ENCODE peak calls at places on chromosomes 1 and 21, in ten cellular contexts. Y, O, X, E, U, T, G, I, F and J are unnamed samples.

GRCh38 chr1:220498188-220498587 is 29.7 kb upstream of the MARK1 start:
- DNase-seq in Y (no peak), O (no peak), X (no peak), E (no peak), U (no peak), T (no peak), G (no peak), I (no peak), F (no peak), J (no peak)

GRCh38 chr1:226628624-226629155 is 80.1 kb downstream of the STUM start:
- DNase-seq in Y (no peak), O (no peak), X (no peak), E (no peak), U (no peak), T (no peak), G (no peak), I (no peak), F (no peak), J (no peak)

GRCh38 chr1:200906491-200906890 is 11.8 kb downstream of the INAVA start:
- DNase-seq in Y (no peak), O (no peak), X (no peak), E (no peak), U (no peak), T (no peak), G (no peak), I (no peak), F (no peak), J (no peak)

GRCh38 chr1:71046891-71047634 is 553 bp downstream of the PTGER3 start:
- DNase-seq in Y (peak; percentile 13), O (no peak), X (no peak), E (no peak), U (no peak), T (peak; percentile 33), G (no peak), I (no peak), F (peak; percentile 31), J (no peak)

GRCh38 chr1:53771648-53772047 is 32.7 kb upstream of the GLIS1 start:
- DNase-seq in Y (no peak), O (no peak), X (no peak), E (no peak), U (no peak), T (no peak), G (no peak), I (peak; percentile 81), F (peak; percentile 61), J (no peak)

GRCh38 chr1:233327938-233328660 is 575 bp downstream of the MAP3K21 start:
- DNase-seq in Y (peak; percentile 19), O (no peak), X (peak; percentile 49), E (no peak), U (peak; percentile 46), T (peak; percentile 20), G (no peak), I (no peak), F (peak; percentile 22), J (peak; percentile 16)

GRCh38 chr1:167331650-167332049 is 111.0 kb downstream of the POU2F1 start:
- DNase-seq in Y (no peak), O (no peak), X (no peak), E (no peak), U (no peak), T (no peak), G (no peak), I (no peak), F (no peak), J (no peak)

GRCh38 chr1:67735806-67736627 is 51.0 kb downstream of the GADD45A start:
- DNase-seq in Y (peak; percentile 73), O (no peak), X (no peak), E (peak; percentile 93), U (peak; percentile 9), T (no peak), G (no peak), I (peak; percentile 96), F (peak; percentile 71), J (no peak)

GRCh38 chr21:45868086-45868485 is 113.5 kb upstream of the COL6A1 start:
- DNase-seq in Y (no peak), O (no peak), X (no peak), E (no peak), U (no peak), T (no peak), G (no peak), I (no peak), F (no peak), J (no peak)

GRCh38 chr1:88519156-88519555 is 164.9 kb upstream of the PKN2 start:
- DNase-seq in Y (no peak), O (no peak), X (no peak), E (no peak), U (no peak), T (no peak), G (no peak), I (peak; percentile 49), F (no peak), J (peak; percentile 8)

GRCh38 chr1:150021191-150021688 is 10.7 kb upstream of the OTUD7B start:
- DNase-seq in Y (no peak), O (no peak), X (no peak), E (no peak), U (no peak), T (no peak), G (no peak), I (no peak), F (no peak), J (no peak)

GRCh38 chr1:43477716-43478115 is 24.0 kb upstream of the HYI start:
- DNase-seq in Y (no peak), O (no peak), X (no peak), E (no peak), U (no peak), T (no peak), G (no peak), I (no peak), F (no peak), J (no peak)

GRCh38 chr1:245673920-245674414 is 519.2 kb downstream of the KIF26B start:
- DNase-seq in Y (no peak), O (no peak), X (peak; percentile 16), E (no peak), U (no peak), T (no peak), G (no peak), I (peak; percentile 60), F (peak; percentile 46), J (no peak)

GRCh38 chr1:153288634-153289275 is 24.0 kb downstream of the PGLYRP3 start:
- DNase-seq in Y (peak; percentile 32), O (no peak), X (peak; percentile 31), E (no peak), U (peak; percentile 41), T (peak; percentile 47), G (no peak), I (no peak), F (peak; percentile 35), J (peak; percentile 40)

GRCh38 chr1:223142795-223143759 is at the start of gene TLR5:
- DNase-seq in Y (peak; percentile 93), O (peak; percentile 79), X (peak; percentile 90), E (no peak), U (peak; percentile 92), T (peak; percentile 76), G (peak; percentile 8), I (peak; percentile 19), F (peak; percentile 87), J (peak; percentile 80)

GRCh38 chr1:216183007-216183406 is 240.2 kb downstream of the USH2A start:
- DNase-seq in Y (no peak), O (no peak), X (no peak), E (no peak), U (no peak), T (no peak), G (no peak), I (peak; percentile 65), F (no peak), J (peak; percentile 91)

GRCh38 chr1:119978018-119978505 is 81.7 kb upstream of the ADAM30 start:
- DNase-seq in Y (no peak), O (no peak), X (no peak), E (no peak), U (no peak), T (no peak), G (no peak), I (no peak), F (no peak), J (no peak)

GRCh38 chr1:163650624-163651023 is 328.9 kb downstream of the NUF2 start:
- DNase-seq in Y (no peak), O (no peak), X (no peak), E (no peak), U (no peak), T (no peak), G (no peak), I (no peak), F (no peak), J (no peak)

GRCh38 chr1:181216571-181216994 is 128.1 kb downstream of the IER5 start:
- DNase-seq in Y (no peak), O (no peak), X (no peak), E (no peak), U (no peak), T (no peak), G (no peak), I (no peak), F (no peak), J (peak; percentile 56)

GRCh38 chr1:201612645-201613044 is 73.7 kb downstream of the NAV1 start:
- DNase-seq in Y (no peak), O (no peak), X (no peak), E (no peak), U (no peak), T (no peak), G (no peak), I (no peak), F (no peak), J (no peak)

GRCh38 chr1:22861764-22862440 is 110.8 kb downstream of the LACTBL1 start:
- DNase-seq in Y (peak; percentile 17), O (no peak), X (peak; percentile 53), E (no peak), U (peak; percentile 63), T (peak; percentile 48), G (peak; percentile 38), I (peak; percentile 80), F (peak; percentile 83), J (no peak)

GRCh38 chr1:212437179-212437798 is 4.6 kb downstream of the NENF start:
- DNase-seq in Y (no peak), O (no peak), X (no peak), E (no peak), U (no peak), T (no peak), G (no peak), I (no peak), F (no peak), J (no peak)

GRCh38 chr1:30146448-30146847 is 576.9 kb downstream of the MATN1 start:
- DNase-seq in Y (no peak), O (no peak), X (no peak), E (no peak), U (no peak), T (no peak), G (no peak), I (no peak), F (no peak), J (no peak)

GRCh38 chr1:110134050-110134595 is 16.2 kb upstream of the SLC6A17 start:
- DNase-seq in Y (no peak), O (no peak), X (no peak), E (no peak), U (no peak), T (no peak), G (no peak), I (peak; percentile 8), F (no peak), J (no peak)